ENCODE peak calls at places on chromosomes 5 and 9, in six cellular contexts. One of them, this sample, is unnamed.

GRCh38 chr5:147167529-147167928 is 67.3 kb upstream of the STK32A start:
- DNase-seq in colonic mucosa: no peak
- DNase-seq in IMR-90: no peak
- DNase-seq in GM23248: no peak
- DNase-seq in tibial artery: no peak
- DNase-seq in SK-N-SH: no peak
- DNase-seq in this sample: no peak

GRCh38 chr5:68383888-68384310 is 168.3 kb downstream of the PIK3R1 start:
- DNase-seq in colonic mucosa: peak; percentile 55
- DNase-seq in IMR-90: no peak
- DNase-seq in GM23248: no peak
- DNase-seq in tibial artery: no peak
- DNase-seq in SK-N-SH: no peak
- DNase-seq in this sample: peak; percentile 97

GRCh38 chr9:91623004-91623403 is 199.4 kb upstream of the NFIL3 start:
- DNase-seq in colonic mucosa: no peak
- DNase-seq in IMR-90: no peak
- DNase-seq in GM23248: no peak
- DNase-seq in tibial artery: no peak
- DNase-seq in SK-N-SH: no peak
- DNase-seq in this sample: no peak

GRCh38 chr5:62273691-62274090 is 32.3 kb upstream of the KIF2A start:
- DNase-seq in colonic mucosa: no peak
- DNase-seq in IMR-90: no peak
- DNase-seq in GM23248: no peak
- DNase-seq in tibial artery: no peak
- DNase-seq in SK-N-SH: no peak
- DNase-seq in this sample: no peak

GRCh38 chr9:134010774-134011173 is 14.5 kb upstream of the BRD3OS start:
- DNase-seq in colonic mucosa: no peak
- DNase-seq in IMR-90: no peak
- DNase-seq in GM23248: no peak
- DNase-seq in tibial artery: no peak
- DNase-seq in SK-N-SH: peak; percentile 66
- DNase-seq in this sample: peak; percentile 39

GRCh38 chr5:149203896-149204544 is 62.7 kb downstream of the ABLIM3 start:
- DNase-seq in colonic mucosa: no peak
- DNase-seq in IMR-90: peak; percentile 86
- DNase-seq in GM23248: peak; percentile 69
- DNase-seq in tibial artery: no peak
- DNase-seq in SK-N-SH: no peak
- DNase-seq in this sample: no peak

GRCh38 chr5:78547171-78547570 is 101.4 kb downstream of the LHFPL2 start:
- DNase-seq in colonic mucosa: no peak
- DNase-seq in IMR-90: peak; percentile 88
- DNase-seq in GM23248: peak; percentile 68
- DNase-seq in tibial artery: peak; percentile 80
- DNase-seq in SK-N-SH: no peak
- DNase-seq in this sample: no peak

GRCh38 chr9:135218331-135219225 is 131.1 kb downstream of the OLFM1 start:
- DNase-seq in colonic mucosa: no peak
- DNase-seq in IMR-90: no peak
- DNase-seq in GM23248: peak; percentile 8
- DNase-seq in tibial artery: no peak
- DNase-seq in SK-N-SH: peak; percentile 73
- DNase-seq in this sample: no peak

GRCh38 chr9:116589392-116590354 is 97.4 kb upstream of the TRIM32 start:
- DNase-seq in colonic mucosa: peak; percentile 58
- DNase-seq in IMR-90: peak; percentile 69
- DNase-seq in GM23248: peak; percentile 74
- DNase-seq in tibial artery: no peak
- DNase-seq in SK-N-SH: peak; percentile 36
- DNase-seq in this sample: peak; percentile 76

GRCh38 chr5:180352976-180353225 is 235 bp downstream of the GFPT2 start:
- DNase-seq in colonic mucosa: no peak
- DNase-seq in IMR-90: no peak
- DNase-seq in GM23248: no peak
- DNase-seq in tibial artery: no peak
- DNase-seq in SK-N-SH: no peak
- DNase-seq in this sample: no peak
- H3K4me3 ChIP-seq in colonic mucosa: peak overlapping the region; percentile 67
- H3K4me3 ChIP-seq in IMR-90: peak overlapping the region; percentile 83
- H3K4me3 ChIP-seq in GM23248: peak overlapping the region; percentile 79
- H3K4me3 ChIP-seq in tibial artery: peak overlapping the region; percentile 76
- H3K4me3 ChIP-seq in SK-N-SH: peak overlapping the region; percentile 65
- H3K4me3 ChIP-seq in this sample: peak overlapping the region; percentile 48

DNA sequence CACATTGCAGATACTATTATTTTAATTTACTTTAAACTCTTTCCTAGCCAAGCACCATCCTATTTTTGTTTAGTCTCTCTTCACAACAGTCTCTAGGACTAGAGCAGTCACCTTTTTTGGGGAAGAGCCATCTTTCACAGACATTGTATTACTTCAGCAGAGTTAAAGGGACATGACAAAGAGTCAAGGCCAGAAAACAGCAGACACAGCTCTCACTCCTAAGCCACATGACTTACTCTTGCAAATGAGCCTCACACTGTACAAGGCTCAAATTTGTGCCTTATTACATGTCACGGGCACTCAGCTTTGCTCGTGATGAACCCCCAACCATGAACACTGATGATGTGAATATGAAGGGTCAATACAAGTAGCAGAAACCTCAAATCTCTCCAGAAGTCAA is 104.3 kb downstream of the ZNF608 start:
- DNase-seq in colonic mucosa: no peak
- DNase-seq in IMR-90: no peak
- DNase-seq in GM23248: no peak
- DNase-seq in tibial artery: no peak
- DNase-seq in SK-N-SH: no peak
- DNase-seq in this sample: no peak
- H3K4me1 ChIP-seq in colonic mucosa: no peaks in the 10 kb centered on the region
- H3K4me1 ChIP-seq in IMR-90: peaks cover 5% of the 10 kb centered on the region
- H3K4me1 ChIP-seq in GM23248: no peaks in the 10 kb centered on the region
- H3K4me1 ChIP-seq in tibial artery: no peaks in the 10 kb centered on the region
- H3K4me1 ChIP-seq in SK-N-SH: no peaks in the 10 kb centered on the region
- H3K4me1 ChIP-seq in this sample: peaks cover 5% of the 10 kb centered on the region

GRCh38 chr9:87125819-87126218 is 178.5 kb upstream of the GAS1 start:
- DNase-seq in colonic mucosa: no peak
- DNase-seq in IMR-90: no peak
- DNase-seq in GM23248: no peak
- DNase-seq in tibial artery: no peak
- DNase-seq in SK-N-SH: no peak
- DNase-seq in this sample: no peak
- H3K36me3 ChIP-seq in colonic mucosa: no peaks in the 10 kb centered on the region
- H3K36me3 ChIP-seq in IMR-90: no peaks in the 10 kb centered on the region
- H3K36me3 ChIP-seq in GM23248: no peaks in the 10 kb centered on the region
- H3K36me3 ChIP-seq in tibial artery: no peaks in the 10 kb centered on the region
- H3K36me3 ChIP-seq in SK-N-SH: no peaks in the 10 kb centered on the region
- H3K36me3 ChIP-seq in this sample: no peaks in the 10 kb centered on the region

DNA sequence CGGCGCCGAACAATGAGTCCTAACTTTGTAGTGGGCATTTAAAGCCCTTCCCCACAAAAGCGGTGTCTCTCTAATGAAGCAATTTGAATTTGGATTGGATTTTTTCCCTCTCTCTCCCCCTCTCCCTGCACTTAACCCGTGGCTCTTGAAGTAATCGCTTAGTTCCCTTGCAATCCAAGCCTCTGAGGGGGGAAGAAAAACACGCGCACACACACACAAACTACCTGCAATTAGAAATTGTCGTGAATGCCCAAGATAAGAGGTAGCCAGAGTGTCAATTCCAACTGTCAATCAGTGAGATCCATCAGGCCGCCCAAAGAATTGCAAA is 1.2 kb downstream of the LHX6 start:
- DNase-seq in colonic mucosa: no peak
- DNase-seq in IMR-90: no peak
- DNase-seq in GM23248: no peak
- DNase-seq in tibial artery: no peak
- DNase-seq in SK-N-SH: no peak
- DNase-seq in this sample: no peak
- H3K4me3 ChIP-seq in colonic mucosa: no peak overlapping the region
- H3K4me3 ChIP-seq in IMR-90: no peak overlapping the region
- H3K4me3 ChIP-seq in GM23248: no peak overlapping the region
- H3K4me3 ChIP-seq in tibial artery: peak overlapping the region; percentile 34
- H3K4me3 ChIP-seq in SK-N-SH: no peak overlapping the region
- H3K4me3 ChIP-seq in this sample: no peak overlapping the region

DNA sequence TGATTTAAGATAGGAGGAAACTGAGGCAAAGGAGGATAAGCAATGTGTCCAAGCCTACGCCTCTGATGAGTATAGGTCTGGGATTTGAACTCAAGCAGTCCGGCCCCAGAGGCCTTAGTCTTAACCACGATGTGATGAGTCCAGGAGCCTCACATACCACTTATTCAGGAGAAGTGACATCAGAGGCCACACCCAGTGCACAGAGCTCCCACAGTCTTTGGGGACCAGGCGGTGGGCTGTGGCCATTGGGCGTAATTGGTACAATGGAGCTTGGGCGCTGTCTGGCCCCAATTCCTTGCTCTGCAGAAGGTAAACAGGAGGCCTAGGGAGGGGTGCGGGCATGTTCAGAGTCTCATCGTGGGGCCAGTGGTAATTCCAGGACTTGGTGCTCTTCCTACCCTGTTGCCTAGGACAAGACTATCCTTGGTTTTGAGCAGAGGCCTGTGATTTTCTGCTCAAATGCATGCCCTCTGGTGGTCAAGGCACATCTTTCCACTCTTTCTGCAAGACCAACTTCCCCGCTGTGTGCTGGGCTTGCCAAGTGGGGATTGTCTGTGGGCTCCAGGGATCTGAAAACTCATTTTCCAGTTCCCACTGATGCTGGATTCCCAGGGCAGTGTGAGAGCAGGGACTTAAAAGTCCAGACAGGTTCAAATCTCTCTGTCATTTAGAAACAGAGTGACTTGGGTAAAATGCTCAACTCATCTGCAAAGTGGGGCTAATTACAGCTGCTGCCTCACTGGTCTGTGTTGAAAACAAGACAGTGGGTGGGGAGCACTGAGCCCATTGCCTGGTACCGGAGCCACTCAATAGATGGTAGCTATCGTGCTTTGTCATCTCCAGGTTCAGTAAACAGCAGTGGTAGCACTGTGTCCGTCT is 15.8 kb downstream of the NDST1 start:
- DNase-seq in colonic mucosa: peak; percentile 59
- DNase-seq in IMR-90: peak; percentile 81
- DNase-seq in GM23248: peak; percentile 78
- DNase-seq in tibial artery: no peak
- DNase-seq in SK-N-SH: peak; percentile 79
- DNase-seq in this sample: peak; percentile 66
- H3K4me1 ChIP-seq in colonic mucosa: peaks cover 10% of the 10 kb centered on the region
- H3K4me1 ChIP-seq in IMR-90: peaks cover 33% of the 10 kb centered on the region
- H3K4me1 ChIP-seq in GM23248: peaks cover 36% of the 10 kb centered on the region
- H3K4me1 ChIP-seq in tibial artery: peaks cover 81% of the 10 kb centered on the region
- H3K4me1 ChIP-seq in SK-N-SH: no peaks in the 10 kb centered on the region
- H3K4me1 ChIP-seq in this sample: peaks cover 6% of the 10 kb centered on the region

GRCh38 chr9:109085510-109085909 is 34.2 kb downstream of the TMEM245 start:
- DNase-seq in colonic mucosa: no peak
- DNase-seq in IMR-90: no peak
- DNase-seq in GM23248: no peak
- DNase-seq in tibial artery: no peak
- DNase-seq in SK-N-SH: no peak
- DNase-seq in this sample: no peak
- H3K36me3 ChIP-seq in colonic mucosa: no peaks in the 10 kb centered on the region
- H3K36me3 ChIP-seq in IMR-90: peaks cover 14% of the 10 kb centered on the region
- H3K36me3 ChIP-seq in GM23248: peaks cover 30% of the 10 kb centered on the region
- H3K36me3 ChIP-seq in tibial artery: peaks cover 57% of the 10 kb centered on the region
- H3K36me3 ChIP-seq in SK-N-SH: peaks cover 45% of the 10 kb centered on the region
- H3K36me3 ChIP-seq in this sample: peaks cover 2% of the 10 kb centered on the region

GRCh38 chr5:73380052-73380451 is 68.5 kb downstream of the FOXD1 start:
- DNase-seq in colonic mucosa: no peak
- DNase-seq in IMR-90: no peak
- DNase-seq in GM23248: no peak
- DNase-seq in tibial artery: no peak
- DNase-seq in SK-N-SH: peak; percentile 25
- DNase-seq in this sample: no peak
- H3K4me3 ChIP-seq in colonic mucosa: no peak overlapping the region
- H3K4me3 ChIP-seq in IMR-90: no peak overlapping the region
- H3K4me3 ChIP-seq in GM23248: no peak overlapping the region
- H3K4me3 ChIP-seq in tibial artery: no peak overlapping the region
- H3K4me3 ChIP-seq in SK-N-SH: no peak overlapping the region
- H3K4me3 ChIP-seq in this sample: no peak overlapping the region

This sample was measured in small intestine.